ENCODE peak calls at places on chromosomes 7 and 10, in six cellular contexts. E is H1, A is colonic mucosa, R is neuronal stem cell, V is MM.1S, O is GM23248. U is an unnamed sample.
A peak's percentile ranks its signal among the peaks of the same experiment; 100 is the strongest.

GRCh38 chr7:116028808-116029207 is 1.8 kb downstream of the TFEC start:
- DNase-seq in E (no peak), A (no peak), R (no peak), V (peak; percentile 39), O (no peak), U (no peak)

GRCh38 chr7:12303507-12303906 is 92.4 kb downstream of the TMEM106B start:
- DNase-seq in E (no peak), A (no peak), R (no peak), V (no peak), O (peak; percentile 16), U (no peak)

GRCh38 chr10:6543431-6544005 is 36.6 kb downstream of the PRKCQ start:
- DNase-seq in E (no peak), A (no peak), R (no peak), V (peak; percentile 62), O (no peak), U (no peak)

GRCh38 chr10:35079763-35080162 is 10.4 kb downstream of the CUL2 start:
- DNase-seq in E (no peak), A (no peak), R (no peak), V (no peak), O (peak; percentile 96), U (no peak)

GRCh38 chr10:101301111-101301731 is 52.7 kb upstream of the BTRC start:
- DNase-seq in E (peak; percentile 70), A (peak; percentile 28), R (no peak), V (peak; percentile 40), O (peak; percentile 44), U (no peak)

GRCh38 chr7:149713061-149713730 is 60.2 kb downstream of the ZNF467 start:
- DNase-seq in E (no peak), A (no peak), R (no peak), V (no peak), O (no peak), U (no peak)

GRCh38 chr10:33325929-33326328 is 8.5 kb downstream of the NRP1 start:
- DNase-seq in E (no peak), A (no peak), R (no peak), V (no peak), O (no peak), U (no peak)

GRCh38 chr7:44119829-44120380 is 3.4 kb downstream of the POLD2 start:
- DNase-seq in E (no peak), A (no peak), R (no peak), V (no peak), O (no peak), U (no peak)

GRCh38 chr10:73924935-73925334 is 14.0 kb downstream of the PLAU start:
- DNase-seq in E (no peak), A (no peak), R (no peak), V (no peak), O (no peak), U (no peak)

GRCh38 chr10:3867454-3868273 is 82.7 kb upstream of the KLF6 start:
- DNase-seq in E (no peak), A (no peak), R (no peak), V (no peak), O (peak; percentile 26), U (no peak)

GRCh38 chr10:125017547-125018298 is 75.8 kb downstream of the ZRANB1 start:
- DNase-seq in E (no peak), A (no peak), R (no peak), V (no peak), O (no peak), U (no peak)

GRCh38 chr7:143285806-143286521 is 1.2 kb downstream of the TMEM139 start:
- DNase-seq in E (no peak), A (no peak), R (no peak), V (no peak), O (no peak), U (no peak)
- H3K9me3 ChIP-seq in E (peaks cover 13% of the 10 kb centered on the region), A (no peaks in the 10 kb centered on the region), R (peaks cover 6% of the 10 kb centered on the region), V (no peaks in the 10 kb centered on the region), O (no peaks in the 10 kb centered on the region), U (peaks cover 3% of the 10 kb centered on the region)

GRCh38 chr10:70669732-70670317 is 2.5 kb upstream of the ADAMTS14 start:
- DNase-seq in E (no peak), A (no peak), R (no peak), V (no peak), O (no peak), U (no peak)

GRCh38 chr10:70669015-70669414 is 3.3 kb upstream of the ADAMTS14 start:
- DNase-seq in E (no peak), A (no peak), R (no peak), V (no peak), O (no peak), U (no peak)

GRCh38 chr10:70666960-70667798 is 5.1 kb upstream of the ADAMTS14 start:
- DNase-seq in E (no peak), A (no peak), R (no peak), V (no peak), O (no peak), U (no peak)

GRCh38 chr10:70671229-70671588 is 1.1 kb upstream of the ADAMTS14 start:
- DNase-seq in E (no peak), A (no peak), R (no peak), V (no peak), O (no peak), U (no peak)

GRCh38 chr10:70668454-70668970 is 3.8 kb upstream of the ADAMTS14 start:
- DNase-seq in E (no peak), A (no peak), R (no peak), V (no peak), O (peak; percentile 48), U (no peak)
- H3K9ac ChIP-seq in E (no peak overlapping the region), A (no peak overlapping the region), R (no peak overlapping the region), V (no peak overlapping the region), O (no peak overlapping the region), U (no peak overlapping the region)

GRCh38 chr7:157490465-157490912 is 153.7 kb downstream of the DNAJB6 start:
- DNase-seq in E (no peak), A (no peak), R (no peak), V (no peak), O (peak; percentile 12), U (no peak)
- H3K9me3 ChIP-seq in E (no peaks in the 10 kb centered on the region), A (no peaks in the 10 kb centered on the region), R (no peaks in the 10 kb centered on the region), V (no peaks in the 10 kb centered on the region), O (no peaks in the 10 kb centered on the region), U (no peaks in the 10 kb centered on the region)

DNA sequence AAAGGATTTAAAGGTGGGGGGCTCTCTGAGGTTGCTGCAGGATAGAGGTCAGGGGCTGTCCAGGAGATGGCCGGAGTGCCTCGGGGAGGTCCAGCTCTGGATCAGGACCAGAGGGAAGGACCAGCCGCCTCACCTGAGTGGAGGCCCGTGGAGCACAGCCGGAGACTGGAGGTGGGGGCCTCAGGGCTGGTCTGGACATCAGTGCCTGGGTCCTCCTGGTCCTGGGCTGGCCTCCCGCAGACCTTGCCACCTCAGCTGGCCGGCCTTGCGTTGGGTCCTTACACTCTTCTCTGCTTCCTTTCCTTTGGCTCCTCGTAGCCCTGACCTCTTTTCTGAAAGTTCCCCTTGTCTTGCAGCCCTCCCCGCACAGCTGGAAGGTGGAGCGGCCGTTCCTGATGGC is 2.0 kb downstream of the SUN1 start:
- DNase-seq in E (no peak), A (no peak), R (no peak), V (no peak), O (no peak), U (no peak)
- H3K9ac ChIP-seq in E (no peak overlapping the region), A (no peak overlapping the region), R (no peak overlapping the region), V (no peak overlapping the region), O (no peak overlapping the region), U (no peak overlapping the region)

DNA sequence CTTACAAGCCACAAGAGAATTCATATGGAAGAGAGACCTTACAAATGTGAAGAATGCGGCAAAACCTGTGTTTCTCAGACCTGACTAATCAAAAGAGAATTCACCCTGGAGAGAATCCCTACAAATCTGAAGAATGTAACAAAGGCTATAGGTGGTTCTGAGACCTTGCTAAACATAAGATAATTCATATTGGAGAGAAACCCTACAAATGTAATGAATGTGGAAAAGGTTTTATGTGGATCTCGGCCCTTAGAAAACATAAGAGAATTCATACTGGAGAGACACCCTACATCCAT is 33.4 kb downstream of the ZNF727 start:
- DNase-seq in E (no peak), A (no peak), R (no peak), V (no peak), O (no peak), U (no peak)
- H3K9me3 ChIP-seq in E (peaks cover 85% of the 10 kb centered on the region), A (peaks cover 23% of the 10 kb centered on the region), R (peaks cover 11% of the 10 kb centered on the region), V (peaks cover 3% of the 10 kb centered on the region), O (peaks cover 5% of the 10 kb centered on the region), U (peaks cover 18% of the 10 kb centered on the region)

GRCh38 chr7:2237109-2237602 is 4.4 kb upstream of the MAD1L1 start:
- DNase-seq in E (no peak), A (peak; percentile 47), R (no peak), V (no peak), O (no peak), U (no peak)
- H3K9ac ChIP-seq in E (no peak overlapping the region), A (no peak overlapping the region), R (no peak overlapping the region), V (no peak overlapping the region), O (no peak overlapping the region), U (no peak overlapping the region)

GRCh38 chr7:157896774-157897555 is 560.2 kb downstream of the DNAJB6 start:
- DNase-seq in E (no peak), A (no peak), R (no peak), V (no peak), O (no peak), U (no peak)
- H3K9me3 ChIP-seq in E (no peaks in the 10 kb centered on the region), A (no peaks in the 10 kb centered on the region), R (no peaks in the 10 kb centered on the region), V (no peaks in the 10 kb centered on the region), O (no peaks in the 10 kb centered on the region), U (no peaks in the 10 kb centered on the region)

DNA sequence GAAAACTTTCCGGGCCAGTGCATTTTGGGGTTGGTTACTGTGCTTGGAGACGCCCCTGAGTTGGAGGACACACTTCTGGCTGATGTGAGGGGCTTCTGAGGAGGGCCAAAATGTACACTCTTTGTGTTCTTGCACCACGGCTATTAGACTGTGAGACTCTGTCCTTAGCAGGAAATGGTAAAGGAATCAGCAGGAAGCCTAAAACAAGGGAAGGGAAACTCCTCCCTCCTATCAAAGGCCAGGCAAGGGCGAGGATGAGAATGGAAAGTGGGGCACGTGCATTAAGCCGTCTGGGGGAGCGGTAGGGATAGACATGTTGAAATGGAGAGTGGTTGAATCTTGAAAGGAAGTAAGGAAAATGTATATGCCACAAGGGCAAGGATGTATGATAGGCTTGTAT is 1.8 kb upstream of the SRGN start:
- DNase-seq in E (no peak), A (no peak), R (no peak), V (no peak), O (peak; percentile 32), U (no peak)
- H3K9ac ChIP-seq in E (no peak overlapping the region), A (no peak overlapping the region), R (no peak overlapping the region), V (no peak overlapping the region), O (peak overlapping the region; percentile 22), U (no peak overlapping the region)

GRCh38 chr7:56537952-56538351 is 421.7 kb upstream of the NUPR2 start:
- DNase-seq in E (no peak), A (no peak), R (no peak), V (no peak), O (no peak), U (no peak)

GRCh38 chr7:56537477-56537876 is 421.3 kb upstream of the NUPR2 start:
- DNase-seq in E (no peak), A (no peak), R (no peak), V (no peak), O (no peak), U (no peak)

GRCh38 chr7:56538541-56539429 is 422.6 kb upstream of the NUPR2 start:
- DNase-seq in E (no peak), A (no peak), R (no peak), V (no peak), O (no peak), U (no peak)
- H3K9me3 ChIP-seq in E (peaks cover 88% of the 10 kb centered on the region), A (no peaks in the 10 kb centered on the region), R (peaks cover 58% of the 10 kb centered on the region), V (no peaks in the 10 kb centered on the region), O (no peaks in the 10 kb centered on the region), U (no peaks in the 10 kb centered on the region)

GRCh38 chr7:137930616-137931015 is 71.3 kb downstream of the CREB3L2 start:
- DNase-seq in E (no peak), A (no peak), R (no peak), V (no peak), O (peak; percentile 94), U (no peak)
- H3K9ac ChIP-seq in E (no peak overlapping the region), A (no peak overlapping the region), R (no peak overlapping the region), V (no peak overlapping the region), O (peak overlapping the region; percentile 57), U (no peak overlapping the region)